ENCODE peak calls at places on chromosomes 4 and X, in nine cellular contexts. One of them, this sample, is unnamed.

GRCh38 chrX:19990519-19991349 is at the start of gene BCLAF3:
- DNase-seq in sigmoid colon: peak
- DNase-seq in upper lobe of right lung: peak
- DNase-seq in AG04449: no peak
- DNase-seq in EL: peak
- DNase-seq in RWPE1: peak
- DNase-seq in Right ventricle myocardium inferior: peak
- DNase-seq in amygdala: peak
- DNase-seq in tibial nerve: peak
- DNase-seq in this sample: peak

GRCh38 chrX:22135994-22136684 is 104.0 kb downstream of the PHEX start:
- DNase-seq in RWPE1: peak
- DNase-seq in EL: peak
- DNase-seq in AG04449: no peak
- DNase-seq in upper lobe of right lung: no peak
- DNase-seq in tibial nerve: no peak
- DNase-seq in amygdala: peak
- DNase-seq in Right ventricle myocardium inferior: no peak
- DNase-seq in sigmoid colon: no peak
- DNase-seq in this sample: no peak

GRCh38 chrX:131970347-131970746 is 52.8 kb upstream of the STK26 start:
- DNase-seq in Right ventricle myocardium inferior: no peak
- DNase-seq in sigmoid colon: no peak
- DNase-seq in RWPE1: no peak
- DNase-seq in tibial nerve: no peak
- DNase-seq in amygdala: no peak
- DNase-seq in upper lobe of right lung: no peak
- DNase-seq in AG04449: no peak
- DNase-seq in EL: no peak
- DNase-seq in this sample: no peak

GRCh38 chr4:13445841-13446790 is 38.0 kb downstream of the RAB28 start:
- DNase-seq in Right ventricle myocardium inferior: no peak
- DNase-seq in upper lobe of right lung: no peak
- DNase-seq in amygdala: no peak
- DNase-seq in AG04449: no peak
- DNase-seq in RWPE1: no peak
- DNase-seq in tibial nerve: no peak
- DNase-seq in EL: no peak
- DNase-seq in sigmoid colon: no peak
- DNase-seq in this sample: peak

GRCh38 chr4:54165438-54165837 is 63.7 kb upstream of the PDGFRA start:
- DNase-seq in upper lobe of right lung: no peak
- DNase-seq in AG04449: peak
- DNase-seq in Right ventricle myocardium inferior: no peak
- DNase-seq in EL: peak
- DNase-seq in RWPE1: peak
- DNase-seq in tibial nerve: no peak
- DNase-seq in amygdala: no peak
- DNase-seq in sigmoid colon: no peak
- DNase-seq in this sample: no peak

GRCh38 chr4:155900402-155900801 is 3.1 kb upstream of the TDO2 start:
- DNase-seq in amygdala: no peak
- DNase-seq in sigmoid colon: no peak
- DNase-seq in AG04449: no peak
- DNase-seq in tibial nerve: no peak
- DNase-seq in RWPE1: peak
- DNase-seq in upper lobe of right lung: no peak
- DNase-seq in EL: peak
- DNase-seq in Right ventricle myocardium inferior: no peak
- DNase-seq in this sample: no peak

GRCh38 chr4:118271788-118272187 is 81.0 kb downstream of the PRSS12 start:
- DNase-seq in sigmoid colon: no peak
- DNase-seq in amygdala: no peak
- DNase-seq in EL: no peak
- DNase-seq in RWPE1: no peak
- DNase-seq in upper lobe of right lung: no peak
- DNase-seq in Right ventricle myocardium inferior: no peak
- DNase-seq in tibial nerve: no peak
- DNase-seq in AG04449: no peak
- DNase-seq in this sample: no peak

GRCh38 chr4:187992971-187993370 is 2.6 kb upstream of the ZFP42 start:
- DNase-seq in AG04449: no peak
- DNase-seq in RWPE1: no peak
- DNase-seq in Right ventricle myocardium inferior: no peak
- DNase-seq in EL: no peak
- DNase-seq in amygdala: no peak
- DNase-seq in upper lobe of right lung: no peak
- DNase-seq in sigmoid colon: no peak
- DNase-seq in tibial nerve: no peak
- DNase-seq in this sample: no peak

GRCh38 chr4:9825049-9825448 is 43.6 kb downstream of the DRD5 start:
- DNase-seq in upper lobe of right lung: no peak
- DNase-seq in tibial nerve: no peak
- DNase-seq in amygdala: no peak
- DNase-seq in AG04449: no peak
- DNase-seq in RWPE1: no peak
- DNase-seq in sigmoid colon: no peak
- DNase-seq in Right ventricle myocardium inferior: no peak
- DNase-seq in EL: no peak
- DNase-seq in this sample: no peak

GRCh38 chrX:74458738-74459137 is 37.4 kb downstream of the SLC16A2 start:
- DNase-seq in sigmoid colon: no peak
- DNase-seq in Right ventricle myocardium inferior: no peak
- DNase-seq in upper lobe of right lung: no peak
- DNase-seq in amygdala: no peak
- DNase-seq in RWPE1: peak
- DNase-seq in tibial nerve: no peak
- DNase-seq in AG04449: peak
- DNase-seq in EL: peak
- DNase-seq in this sample: no peak

GRCh38 chrX:69424161-69424560 is 80.0 kb upstream of the NALF2 start:
- DNase-seq in amygdala: no peak
- DNase-seq in upper lobe of right lung: no peak
- DNase-seq in tibial nerve: no peak
- DNase-seq in sigmoid colon: no peak
- DNase-seq in Right ventricle myocardium inferior: no peak
- DNase-seq in EL: peak
- DNase-seq in RWPE1: no peak
- DNase-seq in AG04449: no peak
- DNase-seq in this sample: no peak

GRCh38 chr4:161990721-161991120 is 173.1 kb downstream of the FSTL5 start:
- DNase-seq in RWPE1: peak
- DNase-seq in EL: no peak
- DNase-seq in upper lobe of right lung: no peak
- DNase-seq in Right ventricle myocardium inferior: no peak
- DNase-seq in amygdala: no peak
- DNase-seq in tibial nerve: no peak
- DNase-seq in sigmoid colon: no peak
- DNase-seq in AG04449: no peak
- DNase-seq in this sample: no peak

GRCh38 chr4:2320746-2321145 is 58.8 kb upstream of the MXD4 start:
- DNase-seq in amygdala: no peak
- DNase-seq in EL: no peak
- DNase-seq in Right ventricle myocardium inferior: no peak
- DNase-seq in upper lobe of right lung: no peak
- DNase-seq in AG04449: no peak
- DNase-seq in tibial nerve: no peak
- DNase-seq in sigmoid colon: no peak
- DNase-seq in RWPE1: no peak
- DNase-seq in this sample: no peak

GRCh38 chr4:87529187-87529586 is at the start of gene SPARCL1:
- DNase-seq in Right ventricle myocardium inferior: no peak
- DNase-seq in tibial nerve: no peak
- DNase-seq in sigmoid colon: peak
- DNase-seq in upper lobe of right lung: no peak
- DNase-seq in RWPE1: no peak
- DNase-seq in amygdala: peak
- DNase-seq in EL: no peak
- DNase-seq in AG04449: no peak
- DNase-seq in this sample: no peak

GRCh38 chrX:45771114-45771513 is 570.4 kb upstream of the DIPK2B start:
- DNase-seq in RWPE1: peak
- DNase-seq in upper lobe of right lung: no peak
- DNase-seq in AG04449: peak
- DNase-seq in Right ventricle myocardium inferior: no peak
- DNase-seq in EL: peak
- DNase-seq in tibial nerve: no peak
- DNase-seq in sigmoid colon: peak
- DNase-seq in amygdala: no peak
- DNase-seq in this sample: no peak